ENCODE peak calls at places on chromosomes 4 and X, in six cellular contexts. K is GM19239; Y is foreskin fibroblast; N is B cell; T is heart left ventricle; F is stimulated activated CD8-positive, alpha-beta memory T cell treated with anti-CD3 and anti-CD28 coated beads, Interleukin-4, amount 100 ng/mL, for 24 hours. E is an unnamed sample.
A peak's percentile ranks its signal among the peaks of the same experiment; 100 is the strongest.

GRCh38 chr4:127782025-127782274 is 172 bp upstream of the HSPA4L start:
- DNase-seq in F (no peak), T (peak; percentile 90), N (no peak), K (peak; percentile 59), Y (peak; percentile 96), E (peak; percentile 89)

GRCh38 chrX:9378980-9379696 is 85.7 kb upstream of the TBL1X start:
- DNase-seq in F (no peak), N (no peak), Y (peak; percentile 39), K (no peak), T (no peak), E (no peak)

GRCh38 chrX:104668550-104668949 is 102.6 kb downstream of the IL1RAPL2 start:
- DNase-seq in N (no peak), Y (peak; percentile 1), T (no peak), F (no peak), K (no peak), E (peak; percentile 53)

GRCh38 chr4:2832309-2832980 is 11.2 kb upstream of the ADD1 start:
- DNase-seq in T (peak; percentile 18), N (peak; percentile 87), K (peak; percentile 84), Y (no peak), F (no peak), E (peak; percentile 78)

GRCh38 chrX:13923845-13924244 is 105.8 kb downstream of the GEMIN8 start:
- DNase-seq in F (no peak), Y (no peak), T (no peak), K (no peak), N (no peak), E (no peak)

GRCh38 chr4:173442223-173442932 is 43.5 kb upstream of the SCRG1 start:
- DNase-seq in K (no peak), F (no peak), Y (peak; percentile 26), T (no peak), N (no peak), E (no peak)

GRCh38 chrX:140817943-140818342 is 108.4 kb downstream of the LINC00632 start:
- DNase-seq in T (no peak), N (peak; percentile 2), Y (peak; percentile 16), K (no peak), F (no peak), E (peak; percentile 79)

GRCh38 chr4:26217961-26218676 is 102.7 kb upstream of the RBPJ start:
- DNase-seq in N (peak; percentile 8), Y (peak; percentile 77), K (no peak), F (no peak), T (peak; percentile 50), E (no peak)

GRCh38 chr4:174522183-174523002 is at the start of gene HPGD:
- DNase-seq in T (peak; percentile 40), F (peak; percentile 60), Y (peak; percentile 19), N (peak; percentile 52), K (no peak), E (no peak)

GRCh38 chrX:97027384-97027922 is 143.7 kb downstream of the RPA4 start:
- DNase-seq in N (no peak), T (no peak), K (no peak), Y (no peak), F (no peak), E (no peak)

GRCh38 chr4:8393593-8394038 is 46.9 kb downstream of the ACOX3 start:
- DNase-seq in N (no peak), K (no peak), T (peak; percentile 75), F (no peak), Y (peak; percentile 98), E (no peak)